ENCODE peak calls at places on chromosome 6, in ten cellular contexts. One of them, this sample, is unnamed.

GRCh38 chr6:117540670-117541069 is 58.2 kb downstream of the DCBLD1 start:
- DNase-seq in omental fat pad: no peak
- DNase-seq in GM10248: no peak
- DNase-seq in fibroblast of mammary gland: peak
- DNase-seq in mammary epithelial cell: peak
- DNase-seq in body of pancreas: no peak
- DNase-seq in HepG2: no peak
- DNase-seq in Calu3: no peak
- DNase-seq in endothelial cell of umbilical vein: no peak
- DNase-seq in heart left ventricle: no peak
- DNase-seq in this sample: peak

GRCh38 chr6:13289789-13290318 is 38.5 kb downstream of the TBC1D7 start:
- DNase-seq in omental fat pad: peak
- DNase-seq in GM10248: no peak
- DNase-seq in fibroblast of mammary gland: no peak
- DNase-seq in mammary epithelial cell: no peak
- DNase-seq in body of pancreas: peak
- DNase-seq in HepG2: peak
- DNase-seq in Calu3: peak
- DNase-seq in endothelial cell of umbilical vein: no peak
- DNase-seq in heart left ventricle: no peak
- DNase-seq in this sample: no peak

GRCh38 chr6:56456785-56457184 is 185.9 kb downstream of the DST start:
- DNase-seq in omental fat pad: no peak
- DNase-seq in GM10248: no peak
- DNase-seq in fibroblast of mammary gland: no peak
- DNase-seq in mammary epithelial cell: no peak
- DNase-seq in body of pancreas: no peak
- DNase-seq in HepG2: no peak
- DNase-seq in Calu3: no peak
- DNase-seq in endothelial cell of umbilical vein: no peak
- DNase-seq in heart left ventricle: no peak
- DNase-seq in this sample: no peak

GRCh38 chr6:15036690-15037245 is 209.1 kb upstream of the JARID2 start:
- DNase-seq in omental fat pad: no peak
- DNase-seq in GM10248: no peak
- DNase-seq in fibroblast of mammary gland: no peak
- DNase-seq in mammary epithelial cell: no peak
- DNase-seq in body of pancreas: peak
- DNase-seq in HepG2: peak
- DNase-seq in Calu3: peak
- DNase-seq in endothelial cell of umbilical vein: no peak
- DNase-seq in heart left ventricle: peak
- DNase-seq in this sample: no peak

GRCh38 chr6:7312616-7313504 is at the start of gene SSR1:
- DNase-seq in omental fat pad: peak
- DNase-seq in GM10248: peak
- DNase-seq in fibroblast of mammary gland: peak
- DNase-seq in mammary epithelial cell: peak
- DNase-seq in body of pancreas: peak
- DNase-seq in HepG2: peak
- DNase-seq in Calu3: peak
- DNase-seq in endothelial cell of umbilical vein: peak
- DNase-seq in heart left ventricle: peak
- DNase-seq in this sample: peak

GRCh38 chr6:134680021-134680420 is 269.9 kb downstream of the ALDH8A1 start:
- DNase-seq in omental fat pad: no peak
- DNase-seq in GM10248: no peak
- DNase-seq in fibroblast of mammary gland: peak
- DNase-seq in mammary epithelial cell: no peak
- DNase-seq in body of pancreas: no peak
- DNase-seq in HepG2: no peak
- DNase-seq in Calu3: no peak
- DNase-seq in endothelial cell of umbilical vein: no peak
- DNase-seq in heart left ventricle: no peak
- DNase-seq in this sample: no peak

GRCh38 chr6:132764370-132764769 is 6.7 kb upstream of the VNN2 start:
- DNase-seq in omental fat pad: peak
- DNase-seq in GM10248: no peak
- DNase-seq in fibroblast of mammary gland: peak
- DNase-seq in mammary epithelial cell: peak
- DNase-seq in body of pancreas: peak
- DNase-seq in HepG2: no peak
- DNase-seq in Calu3: peak
- DNase-seq in endothelial cell of umbilical vein: peak
- DNase-seq in heart left ventricle: peak
- DNase-seq in this sample: peak

GRCh38 chr6:7468382-7469081 is 72.9 kb upstream of the DSP start:
- DNase-seq in omental fat pad: peak
- DNase-seq in GM10248: no peak
- DNase-seq in fibroblast of mammary gland: peak
- DNase-seq in mammary epithelial cell: peak
- DNase-seq in body of pancreas: peak
- DNase-seq in HepG2: no peak
- DNase-seq in Calu3: peak
- DNase-seq in endothelial cell of umbilical vein: peak
- DNase-seq in heart left ventricle: peak
- DNase-seq in this sample: peak

GRCh38 chr6:36018339-36018738 is 6.1 kb downstream of the SLC26A8 start:
- DNase-seq in omental fat pad: no peak
- DNase-seq in GM10248: no peak
- DNase-seq in fibroblast of mammary gland: no peak
- DNase-seq in mammary epithelial cell: no peak
- DNase-seq in body of pancreas: no peak
- DNase-seq in HepG2: no peak
- DNase-seq in Calu3: no peak
- DNase-seq in endothelial cell of umbilical vein: no peak
- DNase-seq in heart left ventricle: no peak
- DNase-seq in this sample: peak

GRCh38 chr6:169312658-169313346 is 59.2 kb upstream of the THBS2 start:
- DNase-seq in omental fat pad: no peak
- DNase-seq in GM10248: no peak
- DNase-seq in fibroblast of mammary gland: peak
- DNase-seq in mammary epithelial cell: no peak
- DNase-seq in body of pancreas: no peak
- DNase-seq in HepG2: peak
- DNase-seq in Calu3: no peak
- DNase-seq in endothelial cell of umbilical vein: no peak
- DNase-seq in heart left ventricle: no peak
- DNase-seq in this sample: no peak

GRCh38 chr6:40343318-40343886 is 243.8 kb downstream of the LRFN2 start:
- DNase-seq in omental fat pad: no peak
- DNase-seq in GM10248: no peak
- DNase-seq in fibroblast of mammary gland: no peak
- DNase-seq in mammary epithelial cell: no peak
- DNase-seq in body of pancreas: no peak
- DNase-seq in HepG2: no peak
- DNase-seq in Calu3: no peak
- DNase-seq in endothelial cell of umbilical vein: no peak
- DNase-seq in heart left ventricle: no peak
- DNase-seq in this sample: no peak

GRCh38 chr6:39189915-39190544 is 39.2 kb downstream of the KCNK5 start:
- DNase-seq in omental fat pad: no peak
- DNase-seq in GM10248: peak
- DNase-seq in fibroblast of mammary gland: no peak
- DNase-seq in mammary epithelial cell: peak
- DNase-seq in body of pancreas: peak
- DNase-seq in HepG2: peak
- DNase-seq in Calu3: peak
- DNase-seq in endothelial cell of umbilical vein: no peak
- DNase-seq in heart left ventricle: peak
- DNase-seq in this sample: peak
- TF ChIP-seq CTCF in omental fat pad: no peak
- TF ChIP-seq CTCF in GM10248: peak
- TF ChIP-seq CTCF in fibroblast of mammary gland: no peak
- TF ChIP-seq CTCF in mammary epithelial cell: peak
- TF ChIP-seq CTCF in body of pancreas: peak
- TF ChIP-seq CTCF in HepG2: peak
- TF ChIP-seq CTCF in Calu3: peak
- TF ChIP-seq CTCF in endothelial cell of umbilical vein: no peak
- TF ChIP-seq CTCF in heart left ventricle: peak
- TF ChIP-seq CTCF in this sample: peak

GRCh38 chr6:19052219-19052618 is 665.1 kb downstream of the RNF144B start:
- DNase-seq in omental fat pad: no peak
- DNase-seq in GM10248: no peak
- DNase-seq in fibroblast of mammary gland: peak
- DNase-seq in mammary epithelial cell: peak
- DNase-seq in body of pancreas: no peak
- DNase-seq in HepG2: no peak
- DNase-seq in Calu3: no peak
- DNase-seq in endothelial cell of umbilical vein: no peak
- DNase-seq in heart left ventricle: no peak
- DNase-seq in this sample: peak

GRCh38 chr6:19050765-19051164 is 663.6 kb downstream of the RNF144B start:
- DNase-seq in omental fat pad: no peak
- DNase-seq in GM10248: no peak
- DNase-seq in fibroblast of mammary gland: no peak
- DNase-seq in mammary epithelial cell: no peak
- DNase-seq in body of pancreas: no peak
- DNase-seq in HepG2: no peak
- DNase-seq in Calu3: no peak
- DNase-seq in endothelial cell of umbilical vein: no peak
- DNase-seq in heart left ventricle: no peak
- DNase-seq in this sample: no peak
- TF ChIP-seq CTCF in omental fat pad: no peak
- TF ChIP-seq CTCF in GM10248: no peak
- TF ChIP-seq CTCF in fibroblast of mammary gland: no peak
- TF ChIP-seq CTCF in mammary epithelial cell: no peak
- TF ChIP-seq CTCF in body of pancreas: no peak
- TF ChIP-seq CTCF in HepG2: no peak
- TF ChIP-seq CTCF in Calu3: no peak
- TF ChIP-seq CTCF in endothelial cell of umbilical vein: no peak
- TF ChIP-seq CTCF in heart left ventricle: no peak
- TF ChIP-seq CTCF in this sample: no peak

DNA sequence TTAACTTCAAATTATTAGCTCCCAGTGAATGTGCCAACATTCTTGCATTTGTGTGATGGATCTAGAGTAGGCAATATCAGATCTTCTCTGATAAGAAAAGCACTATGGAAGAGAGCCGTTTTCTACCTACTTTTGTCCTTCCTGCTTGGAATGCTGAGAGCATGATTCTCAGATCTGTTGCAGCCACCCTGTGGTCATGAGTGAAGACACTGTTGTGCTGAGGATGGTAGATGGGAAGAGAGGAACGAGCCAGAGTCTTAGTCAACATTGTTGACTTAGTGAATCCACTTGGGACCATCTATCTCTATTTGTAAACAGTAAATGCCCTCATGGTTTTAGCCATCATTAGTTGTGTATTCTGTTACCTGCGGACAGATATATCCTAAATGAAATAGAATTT is 202.6 kb downstream of the CD109 start:
- DNase-seq in omental fat pad: no peak
- DNase-seq in GM10248: no peak
- DNase-seq in fibroblast of mammary gland: peak
- DNase-seq in mammary epithelial cell: no peak
- DNase-seq in body of pancreas: no peak
- DNase-seq in HepG2: no peak
- DNase-seq in Calu3: no peak
- DNase-seq in endothelial cell of umbilical vein: no peak
- DNase-seq in heart left ventricle: no peak
- DNase-seq in this sample: peak
- TF ChIP-seq CTCF in omental fat pad: no peak
- TF ChIP-seq CTCF in GM10248: no peak
- TF ChIP-seq CTCF in fibroblast of mammary gland: no peak
- TF ChIP-seq CTCF in mammary epithelial cell: peak
- TF ChIP-seq CTCF in body of pancreas: no peak
- TF ChIP-seq CTCF in HepG2: peak
- TF ChIP-seq CTCF in Calu3: no peak
- TF ChIP-seq CTCF in endothelial cell of umbilical vein: no peak
- TF ChIP-seq CTCF in heart left ventricle: no peak
- TF ChIP-seq CTCF in this sample: no peak

GRCh38 chr6:1266686-1267056 is 45.2 kb upstream of the FOXQ1 start:
- DNase-seq in omental fat pad: no peak
- DNase-seq in GM10248: no peak
- DNase-seq in fibroblast of mammary gland: no peak
- DNase-seq in mammary epithelial cell: no peak
- DNase-seq in body of pancreas: no peak
- DNase-seq in HepG2: no peak
- DNase-seq in Calu3: no peak
- DNase-seq in endothelial cell of umbilical vein: no peak
- DNase-seq in heart left ventricle: no peak
- DNase-seq in this sample: no peak

GRCh38 chr6:1263850-1264377 is 48.0 kb upstream of the FOXQ1 start:
- DNase-seq in omental fat pad: no peak
- DNase-seq in GM10248: no peak
- DNase-seq in fibroblast of mammary gland: no peak
- DNase-seq in mammary epithelial cell: no peak
- DNase-seq in body of pancreas: no peak
- DNase-seq in HepG2: peak
- DNase-seq in Calu3: no peak
- DNase-seq in endothelial cell of umbilical vein: no peak
- DNase-seq in heart left ventricle: no peak
- DNase-seq in this sample: no peak

GRCh38 chr6:1262704-1263038 is 49.2 kb upstream of the FOXQ1 start:
- DNase-seq in omental fat pad: no peak
- DNase-seq in GM10248: no peak
- DNase-seq in fibroblast of mammary gland: no peak
- DNase-seq in mammary epithelial cell: no peak
- DNase-seq in body of pancreas: no peak
- DNase-seq in HepG2: no peak
- DNase-seq in Calu3: no peak
- DNase-seq in endothelial cell of umbilical vein: no peak
- DNase-seq in heart left ventricle: no peak
- DNase-seq in this sample: no peak

GRCh38 chr6:1264619-1265445 is 47.1 kb upstream of the FOXQ1 start:
- DNase-seq in omental fat pad: no peak
- DNase-seq in GM10248: no peak
- DNase-seq in fibroblast of mammary gland: no peak
- DNase-seq in mammary epithelial cell: no peak
- DNase-seq in body of pancreas: no peak
- DNase-seq in HepG2: no peak
- DNase-seq in Calu3: no peak
- DNase-seq in endothelial cell of umbilical vein: no peak
- DNase-seq in heart left ventricle: no peak
- DNase-seq in this sample: no peak

DNA sequence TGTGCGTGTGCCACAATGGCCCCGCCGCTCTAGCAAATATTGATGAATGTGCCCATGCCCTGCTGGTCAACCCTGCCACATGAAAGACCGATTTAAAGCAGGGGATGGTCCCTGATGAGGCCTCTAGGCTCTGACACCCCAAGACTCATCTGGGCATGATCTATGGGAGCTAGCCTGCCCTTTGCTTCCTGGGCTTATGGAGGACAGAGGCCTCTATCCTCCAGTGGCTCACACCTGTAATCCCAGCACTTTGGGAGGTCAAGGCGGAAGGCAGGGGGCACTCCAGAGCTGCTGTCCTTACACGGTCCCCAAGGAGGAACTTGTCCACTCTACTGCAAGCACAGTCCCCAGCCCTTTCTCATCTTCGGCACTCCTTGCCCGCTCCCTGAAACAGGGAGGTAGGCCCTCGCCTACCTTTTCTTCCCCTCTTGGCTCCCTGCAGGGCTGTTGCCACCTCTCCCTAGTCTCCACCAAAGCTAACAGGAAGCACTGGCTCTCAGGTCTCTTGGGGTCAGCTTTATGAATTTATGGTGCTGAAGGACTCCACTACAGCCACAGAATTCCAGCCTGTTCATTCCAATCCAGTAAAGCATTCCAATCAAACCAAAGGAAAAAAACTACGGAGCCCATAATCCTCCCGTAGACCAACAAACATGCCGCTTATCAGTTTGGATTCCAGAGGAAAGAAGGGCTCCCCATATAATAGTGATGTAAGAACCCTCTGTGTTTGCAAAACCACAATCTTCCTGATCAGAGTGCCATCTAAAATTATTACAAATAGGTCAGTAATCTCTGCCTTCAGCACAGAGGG is 48.7 kb upstream of the FOXQ1 start:
- DNase-seq in omental fat pad: no peak
- DNase-seq in GM10248: no peak
- DNase-seq in fibroblast of mammary gland: no peak
- DNase-seq in mammary epithelial cell: no peak
- DNase-seq in body of pancreas: no peak
- DNase-seq in HepG2: peak
- DNase-seq in Calu3: no peak
- DNase-seq in endothelial cell of umbilical vein: no peak
- DNase-seq in heart left ventricle: no peak
- DNase-seq in this sample: peak
- TF ChIP-seq CTCF in omental fat pad: no peak
- TF ChIP-seq CTCF in GM10248: no peak
- TF ChIP-seq CTCF in fibroblast of mammary gland: no peak
- TF ChIP-seq CTCF in mammary epithelial cell: peak
- TF ChIP-seq CTCF in body of pancreas: no peak
- TF ChIP-seq CTCF in HepG2: peak
- TF ChIP-seq CTCF in Calu3: no peak
- TF ChIP-seq CTCF in endothelial cell of umbilical vein: no peak
- TF ChIP-seq CTCF in heart left ventricle: no peak
- TF ChIP-seq CTCF in this sample: no peak

This sample was measured in MCF 10A.